ENCODE peak calls at places on chromosomes 16 and 17, in seven cellular contexts. N is right cardiac atrium; B is hippocampal formation; G is GOT3; J is mesothelial cell of epicardium; H is foreskin fibroblast; A is CD8-positive, alpha-beta T cell. Y is an unnamed sample.

GRCh38 chr17:81583589-81584337 is 31.6 kb upstream of the FAAP100 start:
- DNase-seq in H (no peak), B (no peak), N (no peak), J (no peak), A (no peak), G (no peak), Y (peak; percentile 37)

GRCh38 chr16:22008215-22009142 is 568 bp downstream of the MOSMO start:
- DNase-seq in H (no peak), N (peak; percentile 69), A (no peak), J (peak; percentile 28), G (no peak), B (no peak), Y (no peak)

GRCh38 chr17:79831367-79832210 is 7.7 kb downstream of the CBX4 start:
- DNase-seq in H (no peak), A (no peak), N (peak; percentile 94), G (no peak), B (peak; percentile 81), J (no peak), Y (no peak)

GRCh38 chr17:60630352-60630751 is 30.4 kb downstream of the PPM1D start:
- DNase-seq in N (no peak), B (peak; percentile 23), A (no peak), H (peak; percentile 39), J (no peak), G (no peak), Y (peak; percentile 20)

GRCh38 chr17:32593003-32593402 is 106.2 kb downstream of the CDK5R1 start:
- DNase-seq in J (no peak), N (no peak), G (no peak), B (no peak), A (no peak), H (peak; percentile 3), Y (no peak)

GRCh38 chr16:63617047-63617989 is 1504.5 kb downstream of the CDH11 start:
- DNase-seq in G (no peak), J (no peak), N (peak; percentile 63), B (no peak), A (no peak), H (no peak), Y (no peak)

GRCh38 chr17:43018008-43018853 is 4.0 kb downstream of the VAT1 start:
- DNase-seq in N (no peak), H (no peak), G (no peak), J (no peak), A (no peak), B (no peak), Y (peak; percentile 31)

GRCh38 chr17:6667516-6667915 is 16.0 kb downstream of the C17orf100 start:
- DNase-seq in H (no peak), B (no peak), N (no peak), A (no peak), J (no peak), G (no peak), Y (no peak)

GRCh38 chr16:17657037-17657436 is 186.3 kb upstream of the XYLT1 start:
- DNase-seq in H (no peak), B (no peak), G (no peak), N (no peak), J (no peak), A (no peak), Y (no peak)

GRCh38 chr17:70278846-70279465 is 109.6 kb downstream of the KCNJ2 start:
- DNase-seq in A (no peak), H (peak; percentile 8), J (no peak), N (no peak), G (no peak), B (no peak), Y (no peak)

GRCh38 chr17:80110447-80110812 is 9.0 kb downstream of the GAA start:
- DNase-seq in B (no peak), A (no peak), J (no peak), G (no peak), N (no peak), H (no peak), Y (no peak)

GRCh38 chr17:57751971-57752905 is 7.1 kb upstream of the CCDC182 start:
- DNase-seq in A (no peak), N (no peak), H (no peak), B (no peak), J (no peak), G (no peak), Y (no peak)

GRCh38 chr16:85689285-85689949 is 663 bp upstream of the GINS2 start:
- DNase-seq in B (no peak), G (no peak), J (no peak), H (no peak), A (no peak), N (peak; percentile 48), Y (peak; percentile 3)

GRCh38 chr16:85639529-85640253 is 26.6 kb downstream of the GSE1 start:
- DNase-seq in B (peak; percentile 25), G (no peak), J (no peak), H (peak; percentile 42), N (peak; percentile 89), A (no peak), Y (no peak)

GRCh38 chr17:1588781-1589585 is 26.4 kb upstream of the PITPNA start:
- DNase-seq in A (no peak), B (no peak), H (no peak), J (no peak), N (no peak), G (no peak), Y (peak; percentile 20)

GRCh38 chr16:68200120-68200783 is 35.7 kb downstream of the ESRP2 start:
- DNase-seq in G (no peak), H (peak; percentile 45), B (peak; percentile 10), N (no peak), J (no peak), A (no peak), Y (peak; percentile 26)

GRCh38 chr16:11297492-11298142 is 16.5 kb upstream of the PRM1 start:
- DNase-seq in H (peak; percentile 82), A (peak; percentile 76), B (peak; percentile 48), G (no peak), N (peak; percentile 88), J (no peak), Y (peak; percentile 73)

GRCh38 chr17:45425125-45425983 is 7.3 kb downstream of the ARHGAP27 start:
- DNase-seq in A (no peak), N (peak; percentile 77), G (no peak), J (peak; percentile 47), B (peak; percentile 2), H (peak; percentile 78), Y (peak; percentile 68)

GRCh38 chr16:88536971-88537751 is 33.0 kb upstream of the ZC3H18 start:
- DNase-seq in N (peak; percentile 75), B (no peak), H (no peak), J (no peak), G (no peak), A (no peak), Y (no peak)

GRCh38 chr17:39769974-39770587 is 32.3 kb downstream of the GRB7 start:
- DNase-seq in J (no peak), G (no peak), N (no peak), A (peak; percentile 62), H (peak; percentile 66), B (peak; percentile 23), Y (peak; percentile 32)

GRCh38 chr17:19248923-19249574 is 11.9 kb downstream of the EPN2 start:
- DNase-seq in A (no peak), G (no peak), N (peak; percentile 82), J (no peak), H (peak; percentile 93), B (no peak), Y (peak; percentile 88)

GRCh38 chr17:61408151-61409041 is 8.8 kb downstream of the TBX2 start:
- DNase-seq in B (no peak), A (no peak), H (peak; percentile 60), G (no peak), J (no peak), N (peak; percentile 59), Y (no peak)

GRCh38 chr17:18033442-18034099 is 5.4 kb downstream of the ATPAF2 start:
- DNase-seq in H (peak; percentile 89), J (no peak), B (peak; percentile 90), N (no peak), G (peak; percentile 4), A (peak; percentile 53), Y (peak; percentile 85)

GRCh38 chr17:83106036-83106577 is 26.7 kb downstream of the METRNL start:
- DNase-seq in N (peak; percentile 73), G (no peak), B (no peak), H (peak; percentile 14), J (no peak), A (no peak), Y (peak; percentile 24)